ENCODE peak calls at places on chromosomes 4 and X, in four cellular contexts. A is fibroblast of lung, U is SJSA1, M is heart left ventricle. F is an unnamed sample.
A peak's percentile ranks its signal among the peaks of the same experiment; 100 is the strongest.

GRCh38 chrX:65690057-65690855 is 22.8 kb downstream of the MSN start:
- DNase-seq in A (peak; percentile 86), U (peak; percentile 21), M (no peak), F (no peak)

GRCh38 chrX:128464091-128464490 is 411.9 kb upstream of the ACTRT1 start:
- DNase-seq in A (peak; percentile 43), U (no peak), M (no peak), F (peak; percentile 1)

GRCh38 chr4:22029803-22030202 is 81.2 kb upstream of the KCNIP4 start:
- DNase-seq in A (no peak), U (no peak), M (no peak), F (no peak)

GRCh38 chr4:24003476-24003875 is 113.6 kb upstream of the PPARGC1A start:
- DNase-seq in A (peak; percentile 9), U (no peak), M (no peak), F (no peak)

GRCh38 chrX:138150709-138151108 is 560.8 kb downstream of the FGF13 start:
- DNase-seq in A (no peak), U (no peak), M (no peak), F (peak; percentile 29)

GRCh38 chr4:4256799-4257198 is 8.8 kb upstream of the TMEM128 start:
- DNase-seq in A (no peak), U (no peak), M (no peak), F (peak; percentile 17)

GRCh38 chrX:139091086-139091485 is 379.6 kb upstream of the FGF13 start:
- DNase-seq in A (peak; percentile 73), U (no peak), M (no peak), F (no peak)

GRCh38 chr4:102403115-102403514 is 57.8 kb upstream of the SLC39A8 start:
- DNase-seq in A (no peak), U (no peak), M (no peak), F (no peak)

GRCh38 chr4:184382189-184382846 is 92.0 kb downstream of the IRF2 start:
- DNase-seq in A (no peak), U (no peak), M (no peak), F (no peak)

GRCh38 chr4:65538571-65538970 is 131.7 kb downstream of the EPHA5 start:
- DNase-seq in A (peak; percentile 83), U (no peak), M (no peak), F (peak; percentile 74)

DNA sequence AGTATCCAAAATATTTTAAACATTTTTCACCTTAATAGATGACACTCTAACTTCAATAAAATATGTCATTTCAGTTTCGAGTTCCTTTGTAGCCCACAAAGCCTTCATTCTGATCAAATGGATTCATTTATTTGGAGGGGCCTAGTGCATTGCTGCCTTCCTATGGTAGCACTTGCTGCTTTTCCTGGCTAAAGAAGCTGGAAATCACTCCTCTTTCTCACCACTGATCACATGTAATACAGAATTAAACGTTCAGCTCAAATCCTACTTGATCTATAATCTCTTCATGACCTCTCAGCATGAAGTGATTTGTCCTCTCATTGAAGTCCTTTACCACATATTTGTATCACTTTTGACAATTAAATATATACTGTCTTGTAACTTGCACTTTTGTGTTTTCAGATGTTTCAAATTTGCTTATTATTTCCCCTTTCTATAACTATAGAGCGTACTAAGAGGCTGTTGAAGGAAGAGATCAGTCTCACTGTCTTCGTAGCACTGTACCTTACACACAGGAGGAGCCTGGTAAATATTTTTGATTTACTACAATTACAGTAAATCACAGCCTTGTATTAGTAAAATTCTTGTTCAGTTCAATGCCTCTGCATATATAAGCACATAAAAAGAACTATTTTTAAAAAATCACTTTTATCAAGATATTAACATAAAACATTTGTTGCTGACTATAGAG is 555 bp downstream of the CFI start:
- DNase-seq in A (no peak), U (no peak), M (no peak), F (no peak)
- H3K4me1 ChIP-seq in A (no peaks in the 10 kb centered on the region), U (no peaks in the 10 kb centered on the region), M (peaks cover 7% of the 10 kb centered on the region), F (peaks cover 3% of the 10 kb centered on the region)

GRCh38 chrX:2894885-2895292 is 34.2 kb downstream of the ARSD start:
- DNase-seq in A (peak; percentile 29), U (no peak), M (no peak), F (peak; percentile 97)

GRCh38 chrX:2892816-2893215 is 36.3 kb downstream of the ARSD start:
- DNase-seq in A (no peak), U (no peak), M (no peak), F (no peak)

GRCh38 chrX:2883770-2884169 is 45.4 kb downstream of the ARSD start:
- DNase-seq in A (no peak), U (no peak), M (no peak), F (no peak)

GRCh38 chrX:2888309-2888708 is 40.8 kb downstream of the ARSD start:
- DNase-seq in A (no peak), U (no peak), M (no peak), F (no peak)

DNA sequence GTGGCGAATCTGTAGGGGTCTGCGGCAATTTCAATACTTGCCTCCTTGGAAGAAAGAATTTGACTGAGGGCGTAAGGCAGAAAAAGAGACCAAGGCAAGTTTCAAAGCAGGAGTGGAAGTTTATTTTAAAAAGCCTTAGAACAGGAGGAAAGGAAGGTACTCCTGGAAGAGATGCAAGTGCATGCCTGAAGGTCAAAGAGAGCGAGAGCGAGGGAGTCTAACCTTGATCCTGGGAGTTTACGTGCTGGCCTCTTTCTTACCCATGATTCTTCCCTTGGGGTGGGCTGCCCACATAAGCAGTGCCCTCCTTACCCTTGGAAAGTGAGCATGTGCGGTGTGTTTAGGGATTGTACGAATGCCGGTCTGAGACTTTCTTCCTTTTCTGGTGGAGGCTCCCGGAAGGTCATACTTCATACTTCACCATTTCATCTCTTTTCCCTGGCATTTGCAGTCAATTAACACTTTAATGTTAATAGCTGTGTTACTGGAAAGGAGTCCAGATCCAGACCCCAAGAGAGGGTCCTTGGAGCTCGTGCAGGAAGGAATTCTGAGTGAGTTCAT is 40.0 kb downstream of the ARSD start:
- DNase-seq in A (no peak), U (no peak), M (no peak), F (no peak)
- H3K4me3 ChIP-seq in A (peak overlapping the region; percentile 68), U (peak overlapping the region; percentile 32), M (peak overlapping the region; percentile 32), F (peak overlapping the region; percentile 49)

GRCh38 chr4:99067617-99068016 is 21.0 kb downstream of the ADH5 start:
- DNase-seq in A (no peak), U (no peak), M (no peak), F (no peak)

GRCh38 chr4:99074816-99075215 is 13.8 kb downstream of the ADH5 start:
- DNase-seq in A (no peak), U (no peak), M (no peak), F (no peak)

GRCh38 chr4:99076292-99076976 is 12.2 kb downstream of the ADH5 start:
- DNase-seq in A (no peak), U (no peak), M (no peak), F (no peak)

DNA sequence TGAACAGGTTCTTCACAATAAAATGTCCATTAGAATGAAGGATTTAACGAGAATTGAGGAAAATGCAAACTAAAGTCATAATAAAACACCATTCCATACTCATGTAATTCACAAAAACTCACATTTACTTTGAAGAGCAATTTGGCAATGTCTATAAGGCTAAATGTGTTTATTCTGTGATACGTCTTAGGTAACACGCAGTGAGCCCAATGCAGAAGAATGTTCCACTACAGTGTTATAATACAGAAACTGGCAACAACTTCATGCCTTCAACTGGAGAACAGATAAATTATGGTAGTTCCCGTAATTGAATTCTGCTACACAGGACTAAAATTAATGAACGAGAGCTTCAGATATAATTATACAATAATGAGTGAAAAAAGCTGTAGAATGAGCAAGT is 17.4 kb downstream of the ADH5 start:
- DNase-seq in A (no peak), U (no peak), M (no peak), F (no peak)
- H3K27ac ChIP-seq in A (no peak overlapping the region), U (no peak overlapping the region), M (peak overlapping the region; percentile 22), F (no peak overlapping the region)

DNA sequence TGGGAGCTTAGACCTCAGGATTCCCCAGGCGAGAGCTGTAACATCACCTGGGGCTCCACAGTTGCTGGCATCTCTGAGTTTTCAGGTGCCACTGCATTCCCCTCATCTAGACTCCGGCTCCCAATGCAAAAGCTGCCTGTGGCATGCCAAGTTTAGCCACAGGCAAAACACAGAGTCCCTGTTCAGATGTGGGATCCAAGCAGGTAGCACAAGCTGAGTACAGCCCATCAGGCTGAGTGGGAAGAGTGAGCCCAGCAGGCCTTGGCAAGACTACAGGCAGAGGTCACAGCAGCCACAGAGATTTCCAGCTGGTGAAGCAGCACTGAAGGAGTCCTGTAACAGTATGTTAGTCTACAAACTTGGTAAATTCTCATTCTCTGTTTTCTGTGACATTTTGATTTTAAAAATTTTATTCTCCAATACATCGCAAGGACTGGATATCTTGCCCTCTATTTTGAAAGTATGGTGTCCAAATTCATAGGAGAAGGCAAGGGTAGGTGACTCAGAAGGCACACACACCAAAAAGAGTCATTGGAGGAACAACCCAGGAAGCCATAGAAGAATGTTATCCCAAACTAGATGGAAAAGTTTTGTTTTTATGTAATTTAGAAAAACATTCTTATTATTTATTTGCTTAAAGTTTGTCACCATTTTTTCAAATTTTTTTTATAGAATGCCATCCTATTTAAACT is 13.6 kb upstream of the CXCL2 start:
- DNase-seq in A (peak; percentile 39), U (no peak), M (no peak), F (no peak)
- H3K4me1 ChIP-seq in A (peaks cover 26% of the 10 kb centered on the region), U (peaks cover 67% of the 10 kb centered on the region), M (peaks cover 61% of the 10 kb centered on the region), F (peaks cover 11% of the 10 kb centered on the region)

DNA sequence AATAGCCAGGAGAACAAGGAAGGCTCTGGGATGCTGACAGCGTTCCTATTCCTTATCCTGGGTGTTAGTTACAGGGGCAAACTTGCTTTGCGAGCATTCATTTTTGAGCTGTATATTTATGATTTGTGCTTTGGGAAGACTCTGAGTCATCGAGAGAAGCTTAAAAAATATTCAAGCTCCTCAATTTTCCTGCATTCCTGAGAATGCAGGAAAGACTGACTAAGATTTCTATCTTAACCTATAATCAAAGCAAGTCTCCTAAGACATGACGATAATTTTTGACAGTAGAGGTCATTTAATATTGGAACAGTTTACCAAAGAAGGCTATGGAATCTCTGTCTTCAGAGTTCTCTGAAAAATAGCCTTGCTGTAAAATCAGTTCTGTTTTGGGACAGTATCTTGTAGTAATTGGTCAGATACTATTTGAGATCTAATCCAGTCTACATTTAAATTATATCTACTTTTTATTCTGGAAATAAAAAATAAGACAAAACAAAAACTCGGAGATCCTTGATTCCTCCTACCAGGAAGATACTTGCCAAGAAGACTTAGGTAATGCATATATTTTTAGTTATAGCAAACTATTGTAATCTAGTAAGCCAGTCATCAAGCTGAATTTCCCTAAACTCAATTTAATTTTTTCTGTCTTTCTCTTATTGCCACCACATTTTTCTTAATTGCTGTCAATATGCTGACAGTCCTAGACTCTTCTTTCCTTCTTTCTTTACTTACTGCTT is 31.7 kb downstream of the BBS12 start:
- DNase-seq in A (peak; percentile 83), U (peak; percentile 73), M (no peak), F (no peak)
- H3K4me3 ChIP-seq in A (no peak overlapping the region), U (no peak overlapping the region), M (no peak overlapping the region), F (no peak overlapping the region)

GRCh38 chr4:86924805-86925204 is 10.0 kb upstream of the AFF1 start:
- DNase-seq in A (peak; percentile 69), U (peak; percentile 93), M (no peak), F (peak; percentile 55)

GRCh38 chr4:86934147-86934771 is 552 bp upstream of the AFF1 start:
- DNase-seq in A (peak; percentile 10), U (no peak), M (no peak), F (no peak)

GRCh38 chr4:86926428-86927086 is 8.3 kb upstream of the AFF1 start:
- DNase-seq in A (peak; percentile 50), U (peak; percentile 49), M (no peak), F (no peak)

GRCh38 chr4:86927843-86928395 is 6.9 kb upstream of the AFF1 start:
- DNase-seq in A (peak; percentile 97), U (peak; percentile 70), M (no peak), F (no peak)

GRCh38 chr4:86928400-86929255 is 6.2 kb upstream of the AFF1 start:
- DNase-seq in A (no peak), U (no peak), M (no peak), F (no peak)
- H3K27ac ChIP-seq in A (peak overlapping the region; percentile 57), U (peak overlapping the region; percentile 89), M (peak overlapping the region; percentile 63), F (no peak overlapping the region)

F was measured in A673.